ENCODE peak calls at places on chromosome 1, in six cellular contexts. H is OCI-LY7, Y is IMR-90, I is HCT116, D is PC-3, Q is endothelial cell of umbilical vein. U is an unnamed sample.

GRCh38 chr1:217249857-217250256 is 381.0 kb downstream of the GPATCH2 start:
- DNase-seq in H (no peak), Y (no peak), I (no peak), D (no peak), Q (no peak), U (no peak)

GRCh38 chr1:65615859-65616258 is 176.8 kb upstream of the PDE4B start:
- DNase-seq in H (no peak), Y (peak), I (no peak), D (no peak), Q (peak), U (no peak)

GRCh38 chr1:42807056-42807668 is 9.8 kb upstream of the ERMAP start:
- DNase-seq in H (no peak), Y (no peak), I (no peak), D (no peak), Q (no peak), U (no peak)

GRCh38 chr1:44947060-44947773 is 39.2 kb downstream of the EIF2B3 start:
- DNase-seq in H (no peak), Y (peak), I (no peak), D (no peak), Q (peak), U (peak)

GRCh38 chr1:2341706-2342383 is 49.5 kb downstream of the MORN1 start:
- DNase-seq in H (no peak), Y (no peak), I (no peak), D (no peak), Q (no peak), U (no peak)

GRCh38 chr1:156422602-156423091 is 53.6 kb downstream of the RHBG start:
- DNase-seq in H (no peak), Y (no peak), I (no peak), D (peak), Q (no peak), U (no peak)

GRCh38 chr1:28401760-28402159 is 32.2 kb downstream of the PHACTR4 start:
- DNase-seq in H (no peak), Y (no peak), I (no peak), D (no peak), Q (no peak), U (no peak)

GRCh38 chr1:232489256-232489655 is 140.7 kb downstream of the SIPA1L2 start:
- DNase-seq in H (no peak), Y (no peak), I (no peak), D (no peak), Q (no peak), U (no peak)

GRCh38 chr1:16189003-16189402 is 23.4 kb downstream of the ARHGEF19 start:
- DNase-seq in H (no peak), Y (no peak), I (no peak), D (peak), Q (no peak), U (peak)

GRCh38 chr1:27476222-27476621 is 13.7 kb downstream of the WASF2 start:
- DNase-seq in H (no peak), Y (no peak), I (no peak), D (no peak), Q (no peak), U (no peak)

GRCh38 chr1:26771285-26771642 is 16.5 kb upstream of the PIGV start:
- DNase-seq in H (no peak), Y (no peak), I (no peak), D (no peak), Q (peak), U (no peak)

GRCh38 chr1:117014209-117014608 is 12.6 kb downstream of the CD101 start:
- DNase-seq in H (no peak), Y (no peak), I (no peak), D (peak), Q (no peak), U (peak)

GRCh38 chr1:150009604-150010387 is 730 bp downstream of the OTUD7B start:
- DNase-seq in H (peak), Y (peak), I (no peak), D (peak), Q (peak), U (peak)

GRCh38 chr1:5664081-5664480 is 328.1 kb downstream of the NPHP4 start:
- DNase-seq in H (no peak), Y (no peak), I (no peak), D (no peak), Q (no peak), U (no peak)

GRCh38 chr1:227778401-227778947 is 37.0 kb upstream of the PRSS38 start:
- DNase-seq in H (no peak), Y (peak), I (no peak), D (no peak), Q (no peak), U (peak)

GRCh38 chr1:27530192-27530591 is 40.2 kb upstream of the WASF2 start:
- DNase-seq in H (no peak), Y (no peak), I (no peak), D (no peak), Q (no peak), U (no peak)

GRCh38 chr1:17405898-17406759 is 33.3 kb downstream of the RCC2 start:
- DNase-seq in H (peak), Y (peak), I (peak), D (peak), Q (peak), U (peak)

GRCh38 chr1:226429051-226429461 is 21.2 kb upstream of the PARP1 start:
- DNase-seq in H (peak), Y (no peak), I (no peak), D (peak), Q (no peak), U (no peak)

GRCh38 chr1:235124111-235124510 is 4.5 kb downstream of the TOMM20 start:
- DNase-seq in H (no peak), Y (no peak), I (no peak), D (no peak), Q (no peak), U (no peak)

GRCh38 chr1:19990703-19991102 is 11.3 kb upstream of the PLA2G2A start:
- DNase-seq in H (no peak), Y (no peak), I (no peak), D (no peak), Q (no peak), U (no peak)

DNA sequence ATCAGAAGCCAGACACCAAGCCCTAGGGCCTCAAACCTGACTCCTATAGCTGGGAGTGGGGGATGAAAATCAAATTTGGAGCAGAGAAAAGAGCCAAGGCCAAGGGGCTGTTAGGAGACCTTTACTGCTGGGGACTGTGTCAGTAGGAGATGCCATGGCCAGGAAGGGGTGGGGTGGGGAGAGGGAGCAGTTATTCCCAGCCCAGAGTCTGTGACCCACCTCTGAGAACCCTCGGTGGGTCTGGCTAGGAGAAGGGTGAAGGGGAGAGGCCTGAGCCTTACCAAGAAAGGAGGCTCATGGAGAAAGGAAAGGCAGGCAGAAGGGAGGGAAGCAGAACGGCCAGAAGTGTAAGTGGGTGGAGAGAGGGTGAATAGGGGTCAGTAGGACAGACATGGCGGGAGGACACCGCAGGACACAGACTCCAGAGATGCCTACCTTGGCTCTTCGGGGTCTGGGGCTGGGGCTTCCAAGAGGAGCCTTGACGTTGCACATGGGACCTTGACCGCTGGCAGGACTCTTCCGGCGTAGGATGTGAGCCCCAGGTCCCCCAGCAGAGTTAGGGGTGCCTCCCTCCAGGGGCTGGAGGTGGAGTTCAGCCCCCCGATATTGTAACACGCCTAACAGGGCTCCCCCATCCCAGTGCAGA is 1.2 kb downstream of the ADAMTS4 start:
- DNase-seq in H (no peak), Y (no peak), I (no peak), D (no peak), Q (no peak), U (peak)
- H2AFZ ChIP-seq in H (no peak), Y (peak), I (no peak), D (no peak), Q (peak), U (peak)

DNA sequence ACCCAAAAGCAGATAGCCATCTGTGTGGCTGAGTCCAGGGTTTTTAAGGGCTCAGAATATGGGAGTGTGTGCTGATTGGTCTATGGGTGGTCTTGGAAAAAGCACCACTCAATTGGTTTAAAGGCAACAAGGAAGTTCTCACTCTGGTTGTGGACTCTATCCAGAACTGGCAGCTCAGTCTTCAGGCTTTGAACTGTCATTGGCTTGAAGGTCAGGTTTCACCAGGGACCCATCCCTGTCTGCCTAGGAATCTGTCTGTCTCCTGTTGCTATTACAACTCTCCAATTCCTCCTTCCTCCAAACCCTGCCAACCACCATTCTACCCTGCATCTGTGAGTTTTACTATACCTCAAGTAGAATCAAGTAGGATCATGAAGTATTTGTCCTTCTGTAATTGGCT is 341.7 kb upstream of the ADGRL2 start:
- DNase-seq in H (no peak), Y (no peak), I (no peak), D (no peak), Q (no peak), U (no peak)
- H2AFZ ChIP-seq in H (no peak), Y (no peak), I (no peak), D (no peak), Q (no peak), U (no peak)

GRCh38 chr1:166489356-166489669 is 322.5 kb upstream of the FAM78B start:
- DNase-seq in H (no peak), Y (no peak), I (no peak), D (no peak), Q (no peak), U (no peak)
- H2AFZ ChIP-seq in H (peak), Y (no peak), I (peak), D (peak), Q (no peak), U (peak)

DNA sequence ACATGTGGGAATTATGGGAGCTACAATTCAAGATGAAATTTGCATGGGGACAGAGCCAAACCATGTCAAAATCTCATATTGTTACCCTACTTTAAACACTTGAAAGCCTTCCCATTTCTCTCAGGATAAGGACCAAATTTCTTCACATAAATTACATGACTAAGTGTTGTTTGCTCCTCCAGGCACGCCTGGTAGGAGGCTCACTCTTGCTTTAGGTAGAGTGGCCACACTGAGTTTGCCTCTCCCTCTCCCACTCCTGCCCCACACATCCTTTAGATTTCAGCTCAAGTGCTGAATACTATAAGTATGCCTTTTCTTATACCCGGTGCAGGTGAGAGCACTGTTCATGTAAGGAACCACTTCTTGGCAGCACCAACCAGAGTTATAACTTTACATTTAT is 279.1 kb downstream of the DNM3 start:
- DNase-seq in H (no peak), Y (no peak), I (no peak), D (no peak), Q (no peak), U (no peak)
- H2AFZ ChIP-seq in H (no peak), Y (no peak), I (no peak), D (no peak), Q (no peak), U (no peak)

U was measured in GM23248.